ENCODE peak calls at places on chromosomes 7 and 10, in ten cellular contexts. One of them, this sample, is unnamed.
A peak's percentile ranks its signal among the peaks of the same experiment; 100 is the strongest.

GRCh38 chr7:129779602-129780256 is 168.2 kb downstream of the NRF1 start:
- DNase-seq in stromal cell of bone marrow: no peak
- DNase-seq in type B pancreatic cell: no peak
- DNase-seq in activated naive CD4-positive, alpha-beta T cell: no peak
- DNase-seq in DMS 273 treated with DMSO at 0.1 percent for 48 hours: peak; percentile 43
- DNase-seq in activated CD4-positive, alpha-beta T cell treated with anti-CD3 and anti-CD28 coated beads for 48 hours: peak; percentile 49
- DNase-seq in LHCN-M2: peak; percentile 14
- DNase-seq in transverse colon: peak; percentile 49
- DNase-seq in cardiac muscle cell: peak; percentile 68
- DNase-seq in upper lobe of right lung: peak; percentile 91
- DNase-seq in this sample: no peak

GRCh38 chr10:73413108-73413527 is 740 bp downstream of the ANXA7 start:
- DNase-seq in stromal cell of bone marrow: no peak
- DNase-seq in type B pancreatic cell: no peak
- DNase-seq in activated naive CD4-positive, alpha-beta T cell: peak; percentile 17
- DNase-seq in DMS 273 treated with DMSO at 0.1 percent for 48 hours: no peak
- DNase-seq in activated CD4-positive, alpha-beta T cell treated with anti-CD3 and anti-CD28 coated beads for 48 hours: peak; percentile 59
- DNase-seq in LHCN-M2: peak; percentile 51
- DNase-seq in transverse colon: peak; percentile 67
- DNase-seq in cardiac muscle cell: no peak
- DNase-seq in upper lobe of right lung: no peak
- DNase-seq in this sample: peak; percentile 76

GRCh38 chr7:99011706-99012404 is 132.1 kb downstream of the SMURF1 start:
- DNase-seq in stromal cell of bone marrow: no peak
- DNase-seq in type B pancreatic cell: no peak
- DNase-seq in activated naive CD4-positive, alpha-beta T cell: no peak
- DNase-seq in DMS 273 treated with DMSO at 0.1 percent for 48 hours: no peak
- DNase-seq in activated CD4-positive, alpha-beta T cell treated with anti-CD3 and anti-CD28 coated beads for 48 hours: no peak
- DNase-seq in LHCN-M2: no peak
- DNase-seq in transverse colon: no peak
- DNase-seq in cardiac muscle cell: no peak
- DNase-seq in upper lobe of right lung: no peak
- DNase-seq in this sample: no peak

GRCh38 chr7:73623798-73624668 is at the start of gene MLXIPL:
- DNase-seq in stromal cell of bone marrow: no peak
- DNase-seq in type B pancreatic cell: peak; percentile 81
- DNase-seq in activated naive CD4-positive, alpha-beta T cell: peak; percentile 32
- DNase-seq in DMS 273 treated with DMSO at 0.1 percent for 48 hours: peak; percentile 46
- DNase-seq in activated CD4-positive, alpha-beta T cell treated with anti-CD3 and anti-CD28 coated beads for 48 hours: peak; percentile 81
- DNase-seq in LHCN-M2: peak; percentile 29
- DNase-seq in transverse colon: peak; percentile 91
- DNase-seq in cardiac muscle cell: peak; percentile 94
- DNase-seq in upper lobe of right lung: peak; percentile 94
- DNase-seq in this sample: peak; percentile 92

GRCh38 chr10:117763528-117763927 is 221.0 kb downstream of the EMX2 start:
- DNase-seq in stromal cell of bone marrow: no peak
- DNase-seq in type B pancreatic cell: no peak
- DNase-seq in activated naive CD4-positive, alpha-beta T cell: no peak
- DNase-seq in DMS 273 treated with DMSO at 0.1 percent for 48 hours: no peak
- DNase-seq in activated CD4-positive, alpha-beta T cell treated with anti-CD3 and anti-CD28 coated beads for 48 hours: no peak
- DNase-seq in LHCN-M2: no peak
- DNase-seq in transverse colon: no peak
- DNase-seq in cardiac muscle cell: no peak
- DNase-seq in upper lobe of right lung: no peak
- DNase-seq in this sample: no peak

GRCh38 chr10:98572594-98572993 is 125.9 kb upstream of the HPS1 start:
- DNase-seq in stromal cell of bone marrow: no peak
- DNase-seq in type B pancreatic cell: no peak
- DNase-seq in activated naive CD4-positive, alpha-beta T cell: no peak
- DNase-seq in DMS 273 treated with DMSO at 0.1 percent for 48 hours: no peak
- DNase-seq in activated CD4-positive, alpha-beta T cell treated with anti-CD3 and anti-CD28 coated beads for 48 hours: no peak
- DNase-seq in LHCN-M2: no peak
- DNase-seq in transverse colon: no peak
- DNase-seq in cardiac muscle cell: no peak
- DNase-seq in upper lobe of right lung: no peak
- DNase-seq in this sample: no peak

GRCh38 chr7:127885222-127885772 is 145.9 kb downstream of the LRRC4 start:
- DNase-seq in stromal cell of bone marrow: no peak
- DNase-seq in type B pancreatic cell: no peak
- DNase-seq in activated naive CD4-positive, alpha-beta T cell: no peak
- DNase-seq in DMS 273 treated with DMSO at 0.1 percent for 48 hours: peak; percentile 17
- DNase-seq in activated CD4-positive, alpha-beta T cell treated with anti-CD3 and anti-CD28 coated beads for 48 hours: no peak
- DNase-seq in LHCN-M2: no peak
- DNase-seq in transverse colon: no peak
- DNase-seq in cardiac muscle cell: no peak
- DNase-seq in upper lobe of right lung: no peak
- DNase-seq in this sample: no peak

GRCh38 chr7:101686030-101686429 is 56.9 kb upstream of the MYL10 start:
- DNase-seq in stromal cell of bone marrow: no peak
- DNase-seq in type B pancreatic cell: no peak
- DNase-seq in activated naive CD4-positive, alpha-beta T cell: no peak
- DNase-seq in DMS 273 treated with DMSO at 0.1 percent for 48 hours: no peak
- DNase-seq in activated CD4-positive, alpha-beta T cell treated with anti-CD3 and anti-CD28 coated beads for 48 hours: no peak
- DNase-seq in LHCN-M2: no peak
- DNase-seq in transverse colon: no peak
- DNase-seq in cardiac muscle cell: no peak
- DNase-seq in upper lobe of right lung: no peak
- DNase-seq in this sample: no peak

GRCh38 chr7:78215199-78215598 is 416.6 kb downstream of the PHTF2 start:
- DNase-seq in stromal cell of bone marrow: no peak
- DNase-seq in type B pancreatic cell: no peak
- DNase-seq in activated naive CD4-positive, alpha-beta T cell: no peak
- DNase-seq in DMS 273 treated with DMSO at 0.1 percent for 48 hours: no peak
- DNase-seq in activated CD4-positive, alpha-beta T cell treated with anti-CD3 and anti-CD28 coated beads for 48 hours: no peak
- DNase-seq in LHCN-M2: peak; percentile 40
- DNase-seq in transverse colon: no peak
- DNase-seq in cardiac muscle cell: no peak
- DNase-seq in upper lobe of right lung: no peak
- DNase-seq in this sample: no peak

GRCh38 chr7:44057181-44057848 is 8.1 kb downstream of the PGAM2 start:
- DNase-seq in stromal cell of bone marrow: no peak
- DNase-seq in type B pancreatic cell: no peak
- DNase-seq in activated naive CD4-positive, alpha-beta T cell: no peak
- DNase-seq in DMS 273 treated with DMSO at 0.1 percent for 48 hours: no peak
- DNase-seq in activated CD4-positive, alpha-beta T cell treated with anti-CD3 and anti-CD28 coated beads for 48 hours: no peak
- DNase-seq in LHCN-M2: no peak
- DNase-seq in transverse colon: no peak
- DNase-seq in cardiac muscle cell: no peak
- DNase-seq in upper lobe of right lung: peak; percentile 37
- DNase-seq in this sample: no peak

GRCh38 chr7:4882169-4882741 is 1.3 kb downstream of the RADIL start:
- DNase-seq in stromal cell of bone marrow: peak; percentile 70
- DNase-seq in type B pancreatic cell: no peak
- DNase-seq in activated naive CD4-positive, alpha-beta T cell: no peak
- DNase-seq in DMS 273 treated with DMSO at 0.1 percent for 48 hours: no peak
- DNase-seq in activated CD4-positive, alpha-beta T cell treated with anti-CD3 and anti-CD28 coated beads for 48 hours: no peak
- DNase-seq in LHCN-M2: peak; percentile 65
- DNase-seq in transverse colon: peak; percentile 38
- DNase-seq in cardiac muscle cell: peak; percentile 78
- DNase-seq in upper lobe of right lung: no peak
- DNase-seq in this sample: no peak

GRCh38 chr10:43208147-43209063 is 58.5 kb downstream of the RASGEF1A start:
- DNase-seq in stromal cell of bone marrow: no peak
- DNase-seq in type B pancreatic cell: peak; percentile 65
- DNase-seq in activated naive CD4-positive, alpha-beta T cell: no peak
- DNase-seq in DMS 273 treated with DMSO at 0.1 percent for 48 hours: no peak
- DNase-seq in activated CD4-positive, alpha-beta T cell treated with anti-CD3 and anti-CD28 coated beads for 48 hours: peak; percentile 1
- DNase-seq in LHCN-M2: no peak
- DNase-seq in transverse colon: peak; percentile 4
- DNase-seq in cardiac muscle cell: no peak
- DNase-seq in upper lobe of right lung: peak; percentile 58
- DNase-seq in this sample: no peak

GRCh38 chr10:117807441-117807840 is 239.3 kb downstream of the RAB11FIP2 start:
- DNase-seq in stromal cell of bone marrow: no peak
- DNase-seq in type B pancreatic cell: no peak
- DNase-seq in activated naive CD4-positive, alpha-beta T cell: no peak
- DNase-seq in DMS 273 treated with DMSO at 0.1 percent for 48 hours: no peak
- DNase-seq in activated CD4-positive, alpha-beta T cell treated with anti-CD3 and anti-CD28 coated beads for 48 hours: no peak
- DNase-seq in LHCN-M2: no peak
- DNase-seq in transverse colon: no peak
- DNase-seq in cardiac muscle cell: no peak
- DNase-seq in upper lobe of right lung: no peak
- DNase-seq in this sample: no peak

GRCh38 chr7:37083311-37084096 is 359.2 kb upstream of the AOAH start:
- DNase-seq in stromal cell of bone marrow: peak; percentile 79
- DNase-seq in type B pancreatic cell: no peak
- DNase-seq in activated naive CD4-positive, alpha-beta T cell: no peak
- DNase-seq in DMS 273 treated with DMSO at 0.1 percent for 48 hours: no peak
- DNase-seq in activated CD4-positive, alpha-beta T cell treated with anti-CD3 and anti-CD28 coated beads for 48 hours: no peak
- DNase-seq in LHCN-M2: peak; percentile 93
- DNase-seq in transverse colon: no peak
- DNase-seq in cardiac muscle cell: no peak
- DNase-seq in upper lobe of right lung: no peak
- DNase-seq in this sample: no peak

GRCh38 chr10:72086466-72087391 is 1.6 kb downstream of the SPOCK2 start:
- DNase-seq in stromal cell of bone marrow: no peak
- DNase-seq in type B pancreatic cell: no peak
- DNase-seq in activated naive CD4-positive, alpha-beta T cell: peak; percentile 65
- DNase-seq in DMS 273 treated with DMSO at 0.1 percent for 48 hours: no peak
- DNase-seq in activated CD4-positive, alpha-beta T cell treated with anti-CD3 and anti-CD28 coated beads for 48 hours: peak; percentile 66
- DNase-seq in LHCN-M2: no peak
- DNase-seq in transverse colon: peak; percentile 65
- DNase-seq in cardiac muscle cell: peak; percentile 43
- DNase-seq in upper lobe of right lung: peak; percentile 80
- DNase-seq in this sample: peak; percentile 17

GRCh38 chr10:28089467-28089866 is 90.6 kb upstream of the ODAD2 start:
- DNase-seq in stromal cell of bone marrow: no peak
- DNase-seq in type B pancreatic cell: no peak
- DNase-seq in activated naive CD4-positive, alpha-beta T cell: no peak
- DNase-seq in DMS 273 treated with DMSO at 0.1 percent for 48 hours: no peak
- DNase-seq in activated CD4-positive, alpha-beta T cell treated with anti-CD3 and anti-CD28 coated beads for 48 hours: peak; percentile 20
- DNase-seq in LHCN-M2: peak; percentile 63
- DNase-seq in transverse colon: no peak
- DNase-seq in cardiac muscle cell: no peak
- DNase-seq in upper lobe of right lung: no peak
- DNase-seq in this sample: no peak

GRCh38 chr7:107463139-107464078 is 6.4 kb upstream of the GPR22 start:
- DNase-seq in stromal cell of bone marrow: peak; percentile 65
- DNase-seq in type B pancreatic cell: no peak
- DNase-seq in activated naive CD4-positive, alpha-beta T cell: peak; percentile 15
- DNase-seq in DMS 273 treated with DMSO at 0.1 percent for 48 hours: peak; percentile 39
- DNase-seq in activated CD4-positive, alpha-beta T cell treated with anti-CD3 and anti-CD28 coated beads for 48 hours: peak; percentile 39
- DNase-seq in LHCN-M2: peak; percentile 78
- DNase-seq in transverse colon: peak; percentile 54
- DNase-seq in cardiac muscle cell: peak; percentile 61
- DNase-seq in upper lobe of right lung: no peak
- DNase-seq in this sample: peak; percentile 60

GRCh38 chr7:93678185-93678584 is 103.7 kb upstream of the CALCR start:
- DNase-seq in stromal cell of bone marrow: no peak
- DNase-seq in type B pancreatic cell: no peak
- DNase-seq in activated naive CD4-positive, alpha-beta T cell: no peak
- DNase-seq in DMS 273 treated with DMSO at 0.1 percent for 48 hours: no peak
- DNase-seq in activated CD4-positive, alpha-beta T cell treated with anti-CD3 and anti-CD28 coated beads for 48 hours: no peak
- DNase-seq in LHCN-M2: no peak
- DNase-seq in transverse colon: no peak
- DNase-seq in cardiac muscle cell: no peak
- DNase-seq in upper lobe of right lung: no peak
- DNase-seq in this sample: no peak

GRCh38 chr7:20199015-20199737 is 18.0 kb downstream of the MACC1 start:
- DNase-seq in stromal cell of bone marrow: peak; percentile 59
- DNase-seq in type B pancreatic cell: no peak
- DNase-seq in activated naive CD4-positive, alpha-beta T cell: no peak
- DNase-seq in DMS 273 treated with DMSO at 0.1 percent for 48 hours: no peak
- DNase-seq in activated CD4-positive, alpha-beta T cell treated with anti-CD3 and anti-CD28 coated beads for 48 hours: no peak
- DNase-seq in LHCN-M2: peak; percentile 92
- DNase-seq in transverse colon: peak; percentile 85
- DNase-seq in cardiac muscle cell: peak; percentile 29
- DNase-seq in upper lobe of right lung: peak; percentile 78
- DNase-seq in this sample: peak; percentile 91

GRCh38 chr7:105399043-105399725 is 10.5 kb upstream of the SRPK2 start:
- DNase-seq in stromal cell of bone marrow: peak; percentile 25
- DNase-seq in type B pancreatic cell: no peak
- DNase-seq in activated naive CD4-positive, alpha-beta T cell: no peak
- DNase-seq in DMS 273 treated with DMSO at 0.1 percent for 48 hours: no peak
- DNase-seq in activated CD4-positive, alpha-beta T cell treated with anti-CD3 and anti-CD28 coated beads for 48 hours: no peak
- DNase-seq in LHCN-M2: peak; percentile 45
- DNase-seq in transverse colon: no peak
- DNase-seq in cardiac muscle cell: no peak
- DNase-seq in upper lobe of right lung: no peak
- DNase-seq in this sample: no peak

GRCh38 chr10:61903184-61903990 is 1.9 kb downstream of the ARID5B start:
- DNase-seq in stromal cell of bone marrow: peak; percentile 24
- DNase-seq in type B pancreatic cell: no peak
- DNase-seq in activated naive CD4-positive, alpha-beta T cell: peak; percentile 65
- DNase-seq in DMS 273 treated with DMSO at 0.1 percent for 48 hours: no peak
- DNase-seq in activated CD4-positive, alpha-beta T cell treated with anti-CD3 and anti-CD28 coated beads for 48 hours: peak; percentile 84
- DNase-seq in LHCN-M2: peak; percentile 62
- DNase-seq in transverse colon: peak; percentile 76
- DNase-seq in cardiac muscle cell: peak; percentile 51
- DNase-seq in upper lobe of right lung: peak; percentile 85
- DNase-seq in this sample: peak; percentile 42

GRCh38 chr7:30285531-30286284 is 1.3 kb downstream of the ZNRF2 start:
- DNase-seq in stromal cell of bone marrow: peak; percentile 46
- DNase-seq in type B pancreatic cell: no peak
- DNase-seq in activated naive CD4-positive, alpha-beta T cell: peak; percentile 35
- DNase-seq in DMS 273 treated with DMSO at 0.1 percent for 48 hours: peak; percentile 68
- DNase-seq in activated CD4-positive, alpha-beta T cell treated with anti-CD3 and anti-CD28 coated beads for 48 hours: peak; percentile 71
- DNase-seq in LHCN-M2: peak; percentile 90
- DNase-seq in transverse colon: peak; percentile 52
- DNase-seq in cardiac muscle cell: peak; percentile 35
- DNase-seq in upper lobe of right lung: peak; percentile 72
- DNase-seq in this sample: peak; percentile 59

GRCh38 chr7:46032353-46032752 is 111.3 kb upstream of the IGFBP3 start:
- DNase-seq in stromal cell of bone marrow: no peak
- DNase-seq in type B pancreatic cell: no peak
- DNase-seq in activated naive CD4-positive, alpha-beta T cell: no peak
- DNase-seq in DMS 273 treated with DMSO at 0.1 percent for 48 hours: no peak
- DNase-seq in activated CD4-positive, alpha-beta T cell treated with anti-CD3 and anti-CD28 coated beads for 48 hours: no peak
- DNase-seq in LHCN-M2: no peak
- DNase-seq in transverse colon: no peak
- DNase-seq in cardiac muscle cell: no peak
- DNase-seq in upper lobe of right lung: no peak
- DNase-seq in this sample: peak; percentile 96

GRCh38 chr10:13949844-13950542 is 363.2 kb downstream of the PRPF18 start:
- DNase-seq in stromal cell of bone marrow: peak; percentile 81
- DNase-seq in type B pancreatic cell: no peak
- DNase-seq in activated naive CD4-positive, alpha-beta T cell: no peak
- DNase-seq in DMS 273 treated with DMSO at 0.1 percent for 48 hours: no peak
- DNase-seq in activated CD4-positive, alpha-beta T cell treated with anti-CD3 and anti-CD28 coated beads for 48 hours: no peak
- DNase-seq in LHCN-M2: peak; percentile 96
- DNase-seq in transverse colon: no peak
- DNase-seq in cardiac muscle cell: no peak
- DNase-seq in upper lobe of right lung: no peak
- DNase-seq in this sample: no peak

GRCh38 chr7:6497637-6497905 is 49.8 kb upstream of the DAGLB start:
- DNase-seq in stromal cell of bone marrow: no peak
- DNase-seq in type B pancreatic cell: no peak
- DNase-seq in activated naive CD4-positive, alpha-beta T cell: no peak
- DNase-seq in DMS 273 treated with DMSO at 0.1 percent for 48 hours: no peak
- DNase-seq in activated CD4-positive, alpha-beta T cell treated with anti-CD3 and anti-CD28 coated beads for 48 hours: no peak
- DNase-seq in LHCN-M2: no peak
- DNase-seq in transverse colon: no peak
- DNase-seq in cardiac muscle cell: no peak
- DNase-seq in upper lobe of right lung: no peak
- DNase-seq in this sample: no peak

GRCh38 chr7:133079296-133079695 is 2.6 kb downstream of the CHCHD3 start:
- DNase-seq in stromal cell of bone marrow: no peak
- DNase-seq in type B pancreatic cell: no peak
- DNase-seq in activated naive CD4-positive, alpha-beta T cell: no peak
- DNase-seq in DMS 273 treated with DMSO at 0.1 percent for 48 hours: no peak
- DNase-seq in activated CD4-positive, alpha-beta T cell treated with anti-CD3 and anti-CD28 coated beads for 48 hours: no peak
- DNase-seq in LHCN-M2: no peak
- DNase-seq in transverse colon: no peak
- DNase-seq in cardiac muscle cell: no peak
- DNase-seq in upper lobe of right lung: no peak
- DNase-seq in this sample: no peak

GRCh38 chr7:42950417-42950816 is 18.2 kb downstream of the MRPL32 start:
- DNase-seq in stromal cell of bone marrow: no peak
- DNase-seq in type B pancreatic cell: no peak
- DNase-seq in activated naive CD4-positive, alpha-beta T cell: no peak
- DNase-seq in DMS 273 treated with DMSO at 0.1 percent for 48 hours: no peak
- DNase-seq in activated CD4-positive, alpha-beta T cell treated with anti-CD3 and anti-CD28 coated beads for 48 hours: no peak
- DNase-seq in LHCN-M2: no peak
- DNase-seq in transverse colon: no peak
- DNase-seq in cardiac muscle cell: no peak
- DNase-seq in upper lobe of right lung: no peak
- DNase-seq in this sample: no peak

GRCh38 chr10:100106865-100107264 is 25.2 kb upstream of the CPN1 start:
- DNase-seq in stromal cell of bone marrow: no peak
- DNase-seq in type B pancreatic cell: no peak
- DNase-seq in activated naive CD4-positive, alpha-beta T cell: no peak
- DNase-seq in DMS 273 treated with DMSO at 0.1 percent for 48 hours: no peak
- DNase-seq in activated CD4-positive, alpha-beta T cell treated with anti-CD3 and anti-CD28 coated beads for 48 hours: no peak
- DNase-seq in LHCN-M2: no peak
- DNase-seq in transverse colon: no peak
- DNase-seq in cardiac muscle cell: no peak
- DNase-seq in upper lobe of right lung: no peak
- DNase-seq in this sample: no peak

This sample was measured in PC-9.